ENCODE peak calls at places on chromosomes 1 and 21, in nine cellular contexts. U is cardiac fibroblast, T is MCF 10A, Y is EL, G is NCI-H2081, E is neural crest cell, Q is fibroblast of the aortic adventitia, S is progenitor cell of endocrine pancreas, W is upper lobe of right lung. O is an unnamed sample.

GRCh38 chr1:1541956-1542765 is 1.7 kb upstream of the TMEM240 start:
- DNase-seq in U (no peak), T (no peak), Y (no peak), G (no peak), E (no peak), Q (no peak), S (no peak), W (no peak), O (no peak)

GRCh38 chr1:87201768-87202167 is 126.9 kb upstream of the LMO4 start:
- DNase-seq in U (no peak), T (no peak), Y (no peak), G (no peak), E (no peak), Q (no peak), S (no peak), W (no peak), O (no peak)

GRCh38 chr1:93703649-93704048 is 22.0 kb upstream of the BCAR3 start:
- DNase-seq in U (no peak), T (peak), Y (peak), G (no peak), E (no peak), Q (no peak), S (no peak), W (peak), O (no peak)

GRCh38 chr21:29660047-29660720 is 279.6 kb downstream of the GRIK1 start:
- DNase-seq in U (no peak), T (no peak), Y (no peak), G (no peak), E (no peak), Q (no peak), S (no peak), W (no peak), O (no peak)

GRCh38 chr1:41423511-41424191 is 60.8 kb downstream of the EDN2 start:
- DNase-seq in U (no peak), T (no peak), Y (no peak), G (no peak), E (no peak), Q (no peak), S (no peak), W (peak), O (no peak)

GRCh38 chr1:110743397-110743796 is 68.7 kb upstream of the KCNA3 start:
- DNase-seq in U (no peak), T (no peak), Y (no peak), G (no peak), E (no peak), Q (no peak), S (no peak), W (no peak), O (no peak)

GRCh38 chr1:10782491-10783244 is 13.8 kb downstream of the CASZ1 start:
- DNase-seq in U (no peak), T (no peak), Y (no peak), G (peak), E (no peak), Q (no peak), S (no peak), W (no peak), O (no peak)

GRCh38 chr1:172109357-172109756 is 268.1 kb downstream of the DNM3 start:
- DNase-seq in U (peak), T (no peak), Y (peak), G (no peak), E (no peak), Q (peak), S (no peak), W (no peak), O (no peak)

GRCh38 chr1:17060129-17060868 is 6.5 kb upstream of the SDHB start:
- DNase-seq in U (peak), T (no peak), Y (no peak), G (no peak), E (no peak), Q (peak), S (no peak), W (no peak), O (no peak)

GRCh38 chr1:201461783-201462441 is 7.1 kb downstream of the PHLDA3 start:
- DNase-seq in U (peak), T (peak), Y (peak), G (no peak), E (no peak), Q (peak), S (no peak), W (peak), O (peak)

GRCh38 chr1:181043025-181043880 is 9.5 kb downstream of the MR1 start:
- DNase-seq in U (no peak), T (peak), Y (peak), G (no peak), E (no peak), Q (no peak), S (no peak), W (peak), O (peak)

GRCh38 chr1:3746784-3747521 is 5.3 kb upstream of the CCDC27 start:
- DNase-seq in U (peak), T (peak), Y (peak), G (peak), E (peak), Q (peak), S (peak), W (peak), O (no peak)

GRCh38 chr1:150165622-150166612 is 16.2 kb downstream of the PLEKHO1 start:
- DNase-seq in U (peak), T (peak), Y (peak), G (peak), E (peak), Q (peak), S (no peak), W (no peak), O (peak)

GRCh38 chr1:112840631-112841624 is 115.1 kb downstream of the SLC16A1 start:
- DNase-seq in U (no peak), T (no peak), Y (no peak), G (no peak), E (no peak), Q (no peak), S (no peak), W (no peak), O (no peak)

GRCh38 chr21:44649701-44650100 is 3.5 kb downstream of the KRTAP10-11 start:
- DNase-seq in U (no peak), T (no peak), Y (no peak), G (no peak), E (no peak), Q (no peak), S (no peak), W (no peak), O (no peak)

GRCh38 chr1:235997049-235997448 is 67.8 kb downstream of the NID1 start:
- DNase-seq in U (no peak), T (no peak), Y (no peak), G (no peak), E (no peak), Q (no peak), S (no peak), W (no peak), O (no peak)

GRCh38 chr1:119713538-119714456 is 2.1 kb downstream of the PHGDH start:
- DNase-seq in U (peak), T (peak), Y (peak), G (peak), E (no peak), Q (peak), S (no peak), W (no peak), O (no peak)

GRCh38 chr1:227906550-227906991 is 41.2 kb downstream of the WNT9A start:
- DNase-seq in U (no peak), T (no peak), Y (no peak), G (no peak), E (no peak), Q (no peak), S (no peak), W (no peak), O (no peak)

O was measured in Caco-2.